ENCODE peak calls at places on chromosomes 12 and 14, in four cellular contexts. N is ELR; A is HuH-7.5; L is CD4-positive, alpha-beta memory T cell. O is an unnamed sample.

GRCh38 chr12:31605531-31605930 is 14.6 kb upstream of the DENND5B start:
- DNase-seq in A (no peak), L (no peak), N (no peak), O (no peak)

GRCh38 chr12:111673503-111673902 is 12.3 kb downstream of the BRAP start:
- DNase-seq in A (no peak), L (no peak), N (peak), O (peak)

GRCh38 chr12:578743-579449 is 84.3 kb downstream of the NINJ2 start:
- DNase-seq in A (no peak), L (no peak), N (no peak), O (no peak)

GRCh38 chr12:50265770-50266524 is 17.4 kb downstream of the LIMA1 start:
- DNase-seq in N (no peak), A (no peak), L (no peak), O (no peak)

GRCh38 chr12:51322452-51322851 is 1.5 kb downstream of the BIN2 start:
- DNase-seq in A (no peak), L (no peak), N (no peak), O (no peak)

GRCh38 chr14:91175296-91175695 is 61.4 kb downstream of the DGLUCY start:
- DNase-seq in L (no peak), A (no peak), N (no peak), O (no peak)

GRCh38 chr12:109537136-109537535 is 36.2 kb downstream of the MMAB start:
- DNase-seq in L (no peak), A (no peak), N (no peak), O (no peak)

GRCh38 chr12:5807090-5807414 is 138.0 kb downstream of the ANO2 start:
- DNase-seq in A (no peak), N (peak), L (no peak), O (no peak)

GRCh38 chr12:76024942-76025600 is 6.5 kb downstream of the PHLDA1 start:
- DNase-seq in A (no peak), L (no peak), N (peak), O (peak)

GRCh38 chr12:288687-289086 is 26.1 kb upstream of the SLC6A13 start:
- DNase-seq in L (no peak), A (no peak), N (peak), O (no peak)

GRCh38 chr12:120711411-120711810 is 1.2 kb downstream of the UNC119B start:
- DNase-seq in N (no peak), L (no peak), A (no peak), O (no peak)

GRCh38 chr12:62006076-62006732 is 254.0 kb upstream of the USP15 start:
- DNase-seq in L (no peak), N (peak), A (peak), O (peak)

GRCh38 chr12:109102491-109102890 is 5.1 kb downstream of the UNG start:
- DNase-seq in L (no peak), N (no peak), A (no peak), O (no peak)

GRCh38 chr14:85416771-85417170 is 113.2 kb upstream of the FLRT2 start:
- DNase-seq in A (no peak), L (no peak), N (peak), O (peak)

GRCh38 chr14:55535521-55536207 is 44.3 kb upstream of the KTN1 start:
- DNase-seq in A (no peak), L (no peak), N (peak), O (no peak)

GRCh38 chr12:13049816-13050215 is 5.6 kb downstream of the FAM234B start:
- DNase-seq in A (no peak), N (peak), L (no peak), O (no peak)

GRCh38 chr14:93940437-93940836 is 13.3 kb downstream of the FAM181A start:
- DNase-seq in L (no peak), A (no peak), N (no peak), O (no peak)

GRCh38 chr14:43258396-43258795 is 1248.7 kb downstream of the FSCB start:
- DNase-seq in A (no peak), N (no peak), L (no peak), O (no peak)

GRCh38 chr12:31714406-31715271 is 14.2 kb downstream of the AMN1 start:
- DNase-seq in A (no peak), N (no peak), L (no peak), O (no peak)

GRCh38 chr12:91637789-91638624 is 455.4 kb upstream of the DCN start:
- DNase-seq in L (no peak), N (no peak), A (no peak), O (no peak)

GRCh38 chr14:23058654-23059504 is 1.6 kb upstream of the CDH24 start:
- DNase-seq in N (no peak), L (no peak), A (no peak), O (no peak)

GRCh38 chr14:85334316-85334715 is 195.6 kb upstream of the FLRT2 start:
- DNase-seq in N (no peak), A (no peak), L (no peak), O (no peak)

GRCh38 chr12:116962197-116962596 is 51.4 kb downstream of the FBXW8 start:
- DNase-seq in A (no peak), N (no peak), L (no peak), O (no peak)

GRCh38 chr12:13211191-13211858 is 14.8 kb downstream of the EMP1 start:
- DNase-seq in L (no peak), A (no peak), N (peak), O (no peak)

GRCh38 chr12:96831346-96831745 is 75.7 kb upstream of the NEDD1 start:
- DNase-seq in A (no peak), N (no peak), L (no peak), O (no peak)

GRCh38 chr14:72463291-72463866 is 430.5 kb downstream of the DPF3 start:
- DNase-seq in L (no peak), A (no peak), N (peak), O (no peak)

GRCh38 chr14:90796319-90796718 is 19.9 kb downstream of the TTC7B start:
- DNase-seq in A (no peak), L (no peak), N (no peak), O (no peak)

GRCh38 chr12:32490801-32491200 is 91.4 kb downstream of the FGD4 start:
- DNase-seq in A (no peak), L (no peak), N (no peak), O (no peak)

GRCh38 chr12:89160716-89161123 is 191.6 kb downstream of the DUSP6 start:
- DNase-seq in A (no peak), N (peak), L (no peak), O (peak)

GRCh38 chr14:100237735-100238418 is 1.1 kb upstream of the YY1 start:
- DNase-seq in A (no peak), L (peak), N (peak), O (no peak)

GRCh38 chr14:45893127-45893526 is 640.1 kb upstream of the MIS18BP1 start:
- DNase-seq in N (no peak), A (no peak), L (no peak), O (no peak)

GRCh38 chr12:18430425-18431048 is 169.2 kb downstream of the PIK3C2G start:
- DNase-seq in N (peak), A (peak), L (no peak), O (peak)

GRCh38 chr14:100780646-100781355 is 45.1 kb upstream of the MEG3 start:
- DNase-seq in A (no peak), L (no peak), N (no peak), O (no peak)

GRCh38 chr12:14993117-14993516 is 20.3 kb downstream of the PDE6H start:
- DNase-seq in L (no peak), A (no peak), N (no peak), O (no peak)

O was measured in fibroblast of the conjunctiva.